ENCODE peak calls at places on chromosomes 12 and 14, in nine cellular contexts. I is upper lobe of right lung, Q is GM23338, C is GM06990, Z is fibroblast of pulmonary artery, U is AG09309, P is left ventricle myocardium inferior, N is GM23248, F is tibial artery. L is an unnamed sample.

GRCh38 chr12:19075711-19076340 is 53.7 kb upstream of the PLEKHA5 start:
- DNase-seq in Z (no peak), I (no peak), U (no peak), P (no peak), Q (no peak), F (no peak), C (no peak), N (no peak), L (no peak)

GRCh38 chr12:86264451-86265328 is 8.5 kb upstream of the MGAT4C start:
- DNase-seq in Z (no peak), U (no peak), N (no peak), F (no peak), I (peak; percentile 81), Q (peak; percentile 81), P (peak; percentile 12), C (no peak), L (peak; percentile 56)

GRCh38 chr12:47744005-47744651 is 14.6 kb downstream of the RAPGEF3 start:
- DNase-seq in Z (no peak), F (no peak), I (peak; percentile 81), C (no peak), Q (peak; percentile 94), P (no peak), U (no peak), N (no peak), L (no peak)

GRCh38 chr14:29144598-29144997 is 378.0 kb downstream of the FOXG1 start:
- DNase-seq in F (no peak), C (no peak), N (peak; percentile 97), U (peak; percentile 97), Z (peak; percentile 94), Q (no peak), I (no peak), P (no peak), L (no peak)

GRCh38 chr12:80681287-80681686 is 26.1 kb upstream of the MYF6 start:
- DNase-seq in P (no peak), Q (no peak), U (no peak), C (peak; percentile 19), I (no peak), F (no peak), Z (no peak), N (no peak), L (no peak)

GRCh38 chr14:68680541-68681051 is 112.3 kb downstream of the ZFP36L1 start:
- DNase-seq in N (peak; percentile 51), P (no peak), F (peak; percentile 67), Q (no peak), U (no peak), I (peak; percentile 34), C (no peak), Z (peak; percentile 62), L (peak; percentile 73)

GRCh38 chr14:90381011-90381790 is 15.6 kb upstream of the CALM1 start:
- DNase-seq in U (no peak), F (peak; percentile 49), Q (no peak), N (peak; percentile 55), C (no peak), Z (peak; percentile 23), I (no peak), P (no peak), L (peak; percentile 87)

GRCh38 chr12:57418255-57418654 is 12.6 kb downstream of the R3HDM2 start:
- DNase-seq in C (no peak), Z (no peak), P (no peak), U (no peak), I (no peak), N (no peak), Q (no peak), F (no peak), L (no peak)

GRCh38 chr14:28821993-28822392 is 55.4 kb downstream of the FOXG1 start:
- DNase-seq in F (no peak), Z (no peak), C (no peak), P (no peak), U (no peak), I (no peak), Q (no peak), N (no peak), L (no peak)

GRCh38 chr12:9039397-9039977 is 50.1 kb downstream of the KLRG1 start:
- DNase-seq in C (no peak), Q (peak; percentile 79), U (peak; percentile 17), Z (peak; percentile 61), F (no peak), I (no peak), N (peak; percentile 69), P (no peak), L (no peak)

GRCh38 chr12:95336387-95337067 is 118.9 kb downstream of the VEZT start:
- DNase-seq in Z (peak; percentile 91), C (no peak), N (peak; percentile 83), F (peak; percentile 57), P (peak; percentile 49), Q (peak; percentile 94), I (peak; percentile 67), U (peak; percentile 66), L (peak; percentile 89)

GRCh38 chr12:95339086-95339788 is 121.6 kb downstream of the VEZT start:
- DNase-seq in N (peak; percentile 25), I (no peak), F (no peak), U (no peak), Z (no peak), P (no peak), C (no peak), Q (no peak), L (no peak)

GRCh38 chr12:95342008-95342407 is 124.4 kb downstream of the VEZT start:
- DNase-seq in Z (no peak), Q (no peak), C (no peak), I (no peak), F (no peak), N (no peak), P (no peak), U (no peak), L (no peak)

GRCh38 chr12:95335948-95336347 is 118.3 kb downstream of the VEZT start:
- DNase-seq in P (no peak), I (no peak), F (no peak), Z (no peak), N (no peak), Q (no peak), U (no peak), C (no peak), L (no peak)

GRCh38 chr12:95337176-95337575 is 119.6 kb downstream of the VEZT start:
- DNase-seq in F (no peak), U (peak; percentile 47), C (no peak), I (no peak), P (no peak), N (peak; percentile 42), Q (no peak), Z (peak; percentile 11), L (no peak)
- H3K4me3 ChIP-seq in F (no peak overlapping the region), U (no peak overlapping the region), C (no peak overlapping the region), I (no peak overlapping the region), P (no peak overlapping the region), N (no peak overlapping the region), Q (no peak overlapping the region), Z (no peak overlapping the region), L (no peak overlapping the region)

DNA sequence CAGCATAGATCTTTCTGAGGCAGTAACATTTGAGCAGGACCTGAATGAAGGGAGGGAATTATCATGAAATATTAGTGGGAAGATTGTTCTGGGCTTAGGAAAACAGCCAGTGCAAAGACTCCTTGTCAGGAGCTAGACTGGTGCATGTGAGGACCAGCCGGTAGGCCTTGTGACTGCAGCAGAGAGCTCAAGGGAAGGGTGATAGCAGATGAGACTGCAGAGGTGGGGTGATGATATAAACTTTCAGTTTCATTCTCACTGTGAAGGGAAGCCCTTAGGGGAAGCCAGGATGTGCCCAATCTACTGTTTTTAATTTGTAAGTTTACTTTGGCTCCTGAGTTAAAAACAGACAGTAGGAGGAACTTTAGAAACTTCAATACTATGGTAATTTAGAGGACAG is 12.4 kb downstream of the IL22 start:
- DNase-seq in Z (no peak), N (peak; percentile 59), C (peak; percentile 44), I (peak; percentile 62), F (peak; percentile 27), U (no peak), P (no peak), Q (no peak), L (no peak)
- H3K4me3 ChIP-seq in Z (no peak overlapping the region), N (no peak overlapping the region), C (no peak overlapping the region), I (no peak overlapping the region), F (no peak overlapping the region), U (no peak overlapping the region), P (peak overlapping the region; percentile 28), Q (no peak overlapping the region), L (no peak overlapping the region)

GRCh38 chr12:96218989-96219678 is 25.0 kb downstream of the ELK3 start:
- DNase-seq in Q (no peak), U (no peak), Z (no peak), I (no peak), P (no peak), N (no peak), C (no peak), F (no peak), L (no peak)
- H3K4me3 ChIP-seq in Q (no peak overlapping the region), U (peak overlapping the region; percentile 17), Z (no peak overlapping the region), I (no peak overlapping the region), P (no peak overlapping the region), N (peak overlapping the region; percentile 52), C (no peak overlapping the region), F (no peak overlapping the region), L (no peak overlapping the region)

GRCh38 chr12:52521581-52522266 is 1.5 kb upstream of the KRT5 start:
- DNase-seq in N (peak; percentile 64), C (no peak), U (no peak), F (no peak), I (no peak), Q (peak; percentile 8), P (no peak), Z (no peak), L (no peak)

GRCh38 chr12:52518574-52519469 is 1.4 kb downstream of the KRT5 start:
- DNase-seq in F (no peak), P (no peak), I (no peak), C (no peak), N (no peak), U (no peak), Q (no peak), Z (no peak), L (no peak)

GRCh38 chr12:52521175-52521574 is 981 bp upstream of the KRT5 start:
- DNase-seq in U (no peak), N (no peak), Q (no peak), P (no peak), C (no peak), I (no peak), Z (no peak), F (no peak), L (no peak)

GRCh38 chr12:52517888-52518287 is 2.3 kb downstream of the KRT5 start:
- DNase-seq in Q (no peak), Z (no peak), N (no peak), P (no peak), U (no peak), I (no peak), F (no peak), C (no peak), L (no peak)

GRCh38 chr12:52519826-52520662 is at the start of gene KRT5:
- DNase-seq in F (no peak), I (no peak), P (no peak), C (no peak), Z (no peak), U (no peak), N (no peak), Q (no peak), L (no peak)
- H3K4me3 ChIP-seq in F (no peak within 1 kb of the TSS), I (no peak within 1 kb of the TSS), P (no peak within 1 kb of the TSS), C (no peak within 1 kb of the TSS), Z (no peak within 1 kb of the TSS), U (no peak within 1 kb of the TSS), N (no peak within 1 kb of the TSS), Q (no peak within 1 kb of the TSS), L (no peak within 1 kb of the TSS)

GRCh38 chr14:61811882-61812346 is 49.7 kb downstream of the SNAPC1 start:
- DNase-seq in Z (no peak), P (no peak), N (no peak), U (no peak), I (no peak), F (no peak), Q (peak; percentile 57), C (no peak), L (no peak)
- H3K4me3 ChIP-seq in Z (peak overlapping the region; percentile 41), P (peak overlapping the region; percentile 66), N (no peak overlapping the region), U (no peak overlapping the region), I (no peak overlapping the region), F (no peak overlapping the region), Q (peak overlapping the region; percentile 87), C (no peak overlapping the region), L (peak overlapping the region; percentile 41)

GRCh38 chr12:95440401-95440800 is 33.6 kb upstream of the METAP2 start:
- DNase-seq in C (no peak), P (no peak), N (peak; percentile 17), F (no peak), Z (peak; percentile 5), I (no peak), U (no peak), Q (no peak), L (no peak)
- H3K4me3 ChIP-seq in C (no peak overlapping the region), P (no peak overlapping the region), N (no peak overlapping the region), F (no peak overlapping the region), Z (no peak overlapping the region), I (no peak overlapping the region), U (no peak overlapping the region), Q (no peak overlapping the region), L (no peak overlapping the region)

L was measured in sigmoid colon.